ENCODE peak calls at places on chromosomes 11 and 22, in six cellular contexts. One of them, this sample, is unnamed.

GRCh38 chr11:130609121-130610035 is 160.9 kb downstream of the ADAMTS15 start:
- DNase-seq in NB4: peak; percentile 52
- DNase-seq in HepG2: no peak
- DNase-seq in K562: peak; percentile 16
- DNase-seq in endothelial cell of umbilical vein: no peak
- DNase-seq in GM12878: no peak
- DNase-seq in this sample: no peak

GRCh38 chr11:71542856-71543743 is 5.1 kb upstream of the KRTAP5-9 start:
- DNase-seq in NB4: peak; percentile 73
- DNase-seq in K562: no peak
- DNase-seq in HepG2: no peak
- DNase-seq in endothelial cell of umbilical vein: no peak
- DNase-seq in GM12878: peak; percentile 17
- DNase-seq in this sample: no peak

GRCh38 chr11:94417386-94417987 is 16.3 kb upstream of the GPR83 start:
- DNase-seq in endothelial cell of umbilical vein: peak; percentile 32
- DNase-seq in GM12878: no peak
- DNase-seq in NB4: peak; percentile 50
- DNase-seq in HepG2: peak; percentile 25
- DNase-seq in K562: peak; percentile 22
- DNase-seq in this sample: no peak

GRCh38 chr11:47514825-47515647 is 37.9 kb downstream of the CELF1 start:
- DNase-seq in NB4: peak; percentile 71
- DNase-seq in K562: peak; percentile 70
- DNase-seq in GM12878: no peak
- DNase-seq in HepG2: no peak
- DNase-seq in endothelial cell of umbilical vein: peak; percentile 17
- DNase-seq in this sample: no peak

GRCh38 chr11:119758291-119758690 is 29.3 kb upstream of the NECTIN1 start:
- DNase-seq in K562: no peak
- DNase-seq in NB4: no peak
- DNase-seq in HepG2: no peak
- DNase-seq in endothelial cell of umbilical vein: no peak
- DNase-seq in GM12878: no peak
- DNase-seq in this sample: no peak

GRCh38 chr22:48099251-48099650 is 1336.8 kb downstream of the TBC1D22A start:
- DNase-seq in K562: no peak
- DNase-seq in NB4: no peak
- DNase-seq in endothelial cell of umbilical vein: no peak
- DNase-seq in HepG2: no peak
- DNase-seq in GM12878: no peak
- DNase-seq in this sample: no peak

GRCh38 chr11:111561306-111561705 is 20.8 kb downstream of the LAYN start:
- DNase-seq in K562: no peak
- DNase-seq in GM12878: no peak
- DNase-seq in NB4: no peak
- DNase-seq in HepG2: no peak
- DNase-seq in endothelial cell of umbilical vein: no peak
- DNase-seq in this sample: no peak

GRCh38 chr22:47323518-47323917 is 561.1 kb downstream of the TBC1D22A start:
- DNase-seq in GM12878: no peak
- DNase-seq in endothelial cell of umbilical vein: no peak
- DNase-seq in HepG2: no peak
- DNase-seq in NB4: no peak
- DNase-seq in K562: no peak
- DNase-seq in this sample: no peak

GRCh38 chr11:95156916-95157568 is 67.4 kb downstream of the ENDOD1 start:
- DNase-seq in endothelial cell of umbilical vein: no peak
- DNase-seq in K562: no peak
- DNase-seq in GM12878: no peak
- DNase-seq in HepG2: no peak
- DNase-seq in NB4: no peak
- DNase-seq in this sample: no peak

GRCh38 chr11:65036931-65037330 is 4.1 kb upstream of the SAC3D1 start:
- DNase-seq in HepG2: no peak
- DNase-seq in endothelial cell of umbilical vein: no peak
- DNase-seq in NB4: no peak
- DNase-seq in GM12878: no peak
- DNase-seq in K562: no peak
- DNase-seq in this sample: no peak

GRCh38 chr22:37274380-37274862 is 7.9 kb upstream of the CYTH4 start:
- DNase-seq in endothelial cell of umbilical vein: no peak
- DNase-seq in NB4: peak; percentile 91
- DNase-seq in K562: no peak
- DNase-seq in HepG2: no peak
- DNase-seq in GM12878: no peak
- DNase-seq in this sample: no peak

GRCh38 chr11:2779981-2780849 is 80.4 kb upstream of the KCNQ1OT1 start:
- DNase-seq in endothelial cell of umbilical vein: peak; percentile 30
- DNase-seq in HepG2: peak; percentile 23
- DNase-seq in K562: peak; percentile 46
- DNase-seq in GM12878: no peak
- DNase-seq in NB4: peak; percentile 54
- DNase-seq in this sample: no peak

GRCh38 chr11:61516675-61517516 is 8.3 kb downstream of the LRRC10B start:
- DNase-seq in endothelial cell of umbilical vein: peak; percentile 42
- DNase-seq in GM12878: no peak
- DNase-seq in NB4: peak; percentile 53
- DNase-seq in K562: peak; percentile 61
- DNase-seq in HepG2: peak; percentile 8
- DNase-seq in this sample: peak; percentile 28

GRCh38 chr22:32204211-32204855 is 540 bp downstream of the RFPL2 start:
- DNase-seq in NB4: peak; percentile 45
- DNase-seq in HepG2: peak; percentile 9
- DNase-seq in K562: no peak
- DNase-seq in GM12878: no peak
- DNase-seq in endothelial cell of umbilical vein: no peak
- DNase-seq in this sample: peak; percentile 32
- TF ChIP-seq MYC in NB4: no peak
- TF ChIP-seq MYC in HepG2: peak; percentile 22
- TF ChIP-seq MYC in K562: no peak
- TF ChIP-seq MYC in GM12878: no peak
- TF ChIP-seq MYC in endothelial cell of umbilical vein: no peak
- TF ChIP-seq MYC in this sample: no peak

DNA sequence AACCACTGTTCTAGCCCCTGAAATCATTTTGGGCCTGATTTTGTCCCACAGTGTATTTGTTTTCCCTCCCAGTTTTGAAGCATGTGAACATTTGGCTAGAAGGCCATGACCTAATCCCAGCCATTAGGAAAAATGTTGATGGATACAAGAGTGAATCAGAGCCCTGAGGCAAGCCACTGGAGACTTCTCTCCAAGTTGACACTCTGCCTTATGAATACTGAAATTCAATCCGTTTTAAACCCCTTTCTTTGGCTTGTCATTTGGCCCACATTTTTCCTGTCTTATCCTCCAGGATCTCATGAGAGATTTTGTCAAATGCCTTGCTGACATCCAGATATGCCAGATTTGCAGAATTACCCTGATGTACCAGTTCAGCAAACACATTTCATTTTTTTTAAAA is 158.8 kb downstream of the FAT3 start:
- DNase-seq in HepG2: no peak
- DNase-seq in NB4: no peak
- DNase-seq in endothelial cell of umbilical vein: no peak
- DNase-seq in GM12878: no peak
- DNase-seq in K562: no peak
- DNase-seq in this sample: peak; percentile 31
- TF ChIP-seq MYC in HepG2: no peak
- TF ChIP-seq MYC in NB4: no peak
- TF ChIP-seq MYC in endothelial cell of umbilical vein: no peak
- TF ChIP-seq MYC in GM12878: no peak
- TF ChIP-seq MYC in K562: no peak
- TF ChIP-seq MYC in this sample: no peak

GRCh38 chr11:66725646-66726045 is 3.4 kb downstream of the SPTBN2 start:
- DNase-seq in endothelial cell of umbilical vein: no peak
- DNase-seq in NB4: no peak
- DNase-seq in K562: no peak
- DNase-seq in HepG2: no peak
- DNase-seq in GM12878: no peak
- DNase-seq in this sample: no peak
- TF ChIP-seq MYC in endothelial cell of umbilical vein: no peak
- TF ChIP-seq MYC in NB4: no peak
- TF ChIP-seq MYC in K562: no peak
- TF ChIP-seq MYC in HepG2: no peak
- TF ChIP-seq MYC in GM12878: no peak
- TF ChIP-seq MYC in this sample: no peak

GRCh38 chr11:67054851-67055523 is 1.7 kb upstream of the RHOD start:
- DNase-seq in HepG2: peak; percentile 94
- DNase-seq in K562: peak; percentile 71
- DNase-seq in GM12878: no peak
- DNase-seq in NB4: no peak
- DNase-seq in endothelial cell of umbilical vein: peak; percentile 65
- DNase-seq in this sample: peak; percentile 96
- TF ChIP-seq MYC in HepG2: peak; percentile 74
- TF ChIP-seq MYC in K562: peak; percentile 62
- TF ChIP-seq MYC in GM12878: no peak
- TF ChIP-seq MYC in NB4: no peak
- TF ChIP-seq MYC in endothelial cell of umbilical vein: peak; percentile 26
- TF ChIP-seq MYC in this sample: no peak

GRCh38 chr11:30025396-30026139 is 8.7 kb upstream of the KCNA4 start:
- DNase-seq in GM12878: no peak
- DNase-seq in K562: no peak
- DNase-seq in endothelial cell of umbilical vein: no peak
- DNase-seq in HepG2: no peak
- DNase-seq in NB4: no peak
- DNase-seq in this sample: no peak
- TF ChIP-seq MYC in GM12878: no peak
- TF ChIP-seq MYC in K562: no peak
- TF ChIP-seq MYC in endothelial cell of umbilical vein: no peak
- TF ChIP-seq MYC in HepG2: no peak
- TF ChIP-seq MYC in NB4: no peak
- TF ChIP-seq MYC in this sample: no peak

GRCh38 chr11:22657101-22657694 is 9.2 kb upstream of the GAS2 start:
- DNase-seq in HepG2: no peak
- DNase-seq in GM12878: no peak
- DNase-seq in K562: no peak
- DNase-seq in NB4: no peak
- DNase-seq in endothelial cell of umbilical vein: no peak
- DNase-seq in this sample: no peak
- TF ChIP-seq MYC in HepG2: no peak
- TF ChIP-seq MYC in GM12878: no peak
- TF ChIP-seq MYC in K562: no peak
- TF ChIP-seq MYC in NB4: no peak
- TF ChIP-seq MYC in endothelial cell of umbilical vein: no peak
- TF ChIP-seq MYC in this sample: no peak

GRCh38 chr22:43860831-43861230 is 1.5 kb downstream of the SULT4A1 start:
- DNase-seq in GM12878: no peak
- DNase-seq in NB4: no peak
- DNase-seq in K562: no peak
- DNase-seq in HepG2: no peak
- DNase-seq in endothelial cell of umbilical vein: no peak
- DNase-seq in this sample: no peak
- TF ChIP-seq MYC in GM12878: no peak
- TF ChIP-seq MYC in NB4: no peak
- TF ChIP-seq MYC in K562: no peak
- TF ChIP-seq MYC in HepG2: no peak
- TF ChIP-seq MYC in endothelial cell of umbilical vein: no peak
- TF ChIP-seq MYC in this sample: no peak

GRCh38 chr11:121467965-121468364 is 15.2 kb upstream of the SORL1-AS1 start:
- DNase-seq in K562: no peak
- DNase-seq in HepG2: no peak
- DNase-seq in GM12878: peak; percentile 90
- DNase-seq in endothelial cell of umbilical vein: no peak
- DNase-seq in NB4: no peak
- DNase-seq in this sample: no peak
- TF ChIP-seq MYC in K562: no peak
- TF ChIP-seq MYC in HepG2: no peak
- TF ChIP-seq MYC in GM12878: no peak
- TF ChIP-seq MYC in endothelial cell of umbilical vein: no peak
- TF ChIP-seq MYC in NB4: no peak
- TF ChIP-seq MYC in this sample: no peak

This sample was measured in A549.